ENCODE peak calls at places on chromosomes 4 and X, in nine cellular contexts. One of them, this sample, is unnamed.

GRCh38 chrX:12138366-12139313 is at the start of gene FRMPD4:
- DNase-seq in colonic mucosa: no peak
- DNase-seq in K562: no peak
- DNase-seq in AG04449: no peak
- DNase-seq in PC-3: peak
- DNase-seq in endothelial cell of umbilical vein: no peak
- DNase-seq in progenitor cell of endocrine pancreas: peak
- DNase-seq in fibroblast of lung: peak
- DNase-seq in cardiac muscle cell: peak
- DNase-seq in this sample: peak

GRCh38 chr4:121861427-121861826 is 8.8 kb downstream of the BBS7 start:
- DNase-seq in progenitor cell of endocrine pancreas: no peak
- DNase-seq in K562: no peak
- DNase-seq in cardiac muscle cell: no peak
- DNase-seq in AG04449: no peak
- DNase-seq in fibroblast of lung: no peak
- DNase-seq in colonic mucosa: no peak
- DNase-seq in PC-3: no peak
- DNase-seq in endothelial cell of umbilical vein: no peak
- DNase-seq in this sample: no peak

GRCh38 chr4:176156656-176157055 is 38.7 kb downstream of the SPATA4 start:
- DNase-seq in AG04449: peak
- DNase-seq in K562: no peak
- DNase-seq in PC-3: peak
- DNase-seq in endothelial cell of umbilical vein: no peak
- DNase-seq in fibroblast of lung: peak
- DNase-seq in cardiac muscle cell: peak
- DNase-seq in colonic mucosa: no peak
- DNase-seq in progenitor cell of endocrine pancreas: no peak
- DNase-seq in this sample: no peak

GRCh38 chr4:76011700-76012387 is 4.5 kb upstream of the CXCL9 start:
- DNase-seq in cardiac muscle cell: peak
- DNase-seq in K562: no peak
- DNase-seq in PC-3: peak
- DNase-seq in colonic mucosa: no peak
- DNase-seq in fibroblast of lung: peak
- DNase-seq in AG04449: peak
- DNase-seq in progenitor cell of endocrine pancreas: no peak
- DNase-seq in endothelial cell of umbilical vein: peak
- DNase-seq in this sample: no peak

GRCh38 chrX:150361777-150362351 is 1.3 kb upstream of the MAMLD1 start:
- DNase-seq in colonic mucosa: no peak
- DNase-seq in K562: no peak
- DNase-seq in endothelial cell of umbilical vein: no peak
- DNase-seq in cardiac muscle cell: peak
- DNase-seq in AG04449: no peak
- DNase-seq in PC-3: peak
- DNase-seq in fibroblast of lung: peak
- DNase-seq in progenitor cell of endocrine pancreas: no peak
- DNase-seq in this sample: peak

GRCh38 chr4:73770917-73771316 is 30.5 kb downstream of the CXCL8 start:
- DNase-seq in colonic mucosa: peak
- DNase-seq in endothelial cell of umbilical vein: no peak
- DNase-seq in PC-3: no peak
- DNase-seq in K562: no peak
- DNase-seq in fibroblast of lung: no peak
- DNase-seq in AG04449: no peak
- DNase-seq in progenitor cell of endocrine pancreas: no peak
- DNase-seq in cardiac muscle cell: peak
- DNase-seq in this sample: no peak

GRCh38 chr4:55407764-55408163 is 12.0 kb downstream of the TMEM165 start:
- DNase-seq in endothelial cell of umbilical vein: no peak
- DNase-seq in fibroblast of lung: no peak
- DNase-seq in K562: no peak
- DNase-seq in colonic mucosa: no peak
- DNase-seq in PC-3: no peak
- DNase-seq in cardiac muscle cell: no peak
- DNase-seq in progenitor cell of endocrine pancreas: no peak
- DNase-seq in AG04449: no peak
- DNase-seq in this sample: no peak

GRCh38 chr4:931194-931959 is 739 bp downstream of the GAK start:
- DNase-seq in progenitor cell of endocrine pancreas: no peak
- DNase-seq in K562: peak
- DNase-seq in AG04449: no peak
- DNase-seq in endothelial cell of umbilical vein: peak
- DNase-seq in PC-3: no peak
- DNase-seq in colonic mucosa: peak
- DNase-seq in cardiac muscle cell: peak
- DNase-seq in fibroblast of lung: peak
- DNase-seq in this sample: no peak

GRCh38 chr4:139902328-139903217 is 237.0 kb downstream of the MGST2 start:
- DNase-seq in endothelial cell of umbilical vein: no peak
- DNase-seq in cardiac muscle cell: no peak
- DNase-seq in colonic mucosa: no peak
- DNase-seq in fibroblast of lung: no peak
- DNase-seq in progenitor cell of endocrine pancreas: no peak
- DNase-seq in AG04449: no peak
- DNase-seq in PC-3: peak
- DNase-seq in K562: no peak
- DNase-seq in this sample: no peak

GRCh38 chr4:112648263-112649054 is 11.5 kb downstream of the LARP7 start:
- DNase-seq in cardiac muscle cell: no peak
- DNase-seq in fibroblast of lung: peak
- DNase-seq in colonic mucosa: no peak
- DNase-seq in progenitor cell of endocrine pancreas: no peak
- DNase-seq in PC-3: no peak
- DNase-seq in K562: no peak
- DNase-seq in AG04449: no peak
- DNase-seq in endothelial cell of umbilical vein: no peak
- DNase-seq in this sample: no peak

GRCh38 chrX:64152857-64153256 is 52.7 kb downstream of the AMER1 start:
- DNase-seq in PC-3: no peak
- DNase-seq in endothelial cell of umbilical vein: no peak
- DNase-seq in K562: no peak
- DNase-seq in AG04449: no peak
- DNase-seq in fibroblast of lung: no peak
- DNase-seq in progenitor cell of endocrine pancreas: no peak
- DNase-seq in cardiac muscle cell: no peak
- DNase-seq in colonic mucosa: no peak
- DNase-seq in this sample: peak

GRCh38 chr4:2934077-2934812 is 29.0 kb downstream of the NOP14 start:
- DNase-seq in PC-3: peak
- DNase-seq in AG04449: no peak
- DNase-seq in colonic mucosa: peak
- DNase-seq in K562: peak
- DNase-seq in cardiac muscle cell: peak
- DNase-seq in fibroblast of lung: peak
- DNase-seq in endothelial cell of umbilical vein: peak
- DNase-seq in progenitor cell of endocrine pancreas: no peak
- DNase-seq in this sample: peak

GRCh38 chr4:80255374-80256095 is 10.9 kb upstream of the FGF5 start:
- DNase-seq in PC-3: peak
- DNase-seq in colonic mucosa: no peak
- DNase-seq in K562: no peak
- DNase-seq in progenitor cell of endocrine pancreas: no peak
- DNase-seq in AG04449: no peak
- DNase-seq in endothelial cell of umbilical vein: no peak
- DNase-seq in fibroblast of lung: peak
- DNase-seq in cardiac muscle cell: no peak
- DNase-seq in this sample: no peak

GRCh38 chr4:71290074-71290473 is 48.7 kb upstream of the SLC4A4 start:
- DNase-seq in endothelial cell of umbilical vein: no peak
- DNase-seq in cardiac muscle cell: no peak
- DNase-seq in K562: no peak
- DNase-seq in AG04449: peak
- DNase-seq in colonic mucosa: no peak
- DNase-seq in fibroblast of lung: peak
- DNase-seq in progenitor cell of endocrine pancreas: no peak
- DNase-seq in PC-3: peak
- DNase-seq in this sample: no peak

GRCh38 chr4:6180841-6181631 is 19.3 kb downstream of the JAKMIP1 start:
- DNase-seq in PC-3: no peak
- DNase-seq in cardiac muscle cell: no peak
- DNase-seq in fibroblast of lung: no peak
- DNase-seq in K562: no peak
- DNase-seq in colonic mucosa: no peak
- DNase-seq in AG04449: no peak
- DNase-seq in progenitor cell of endocrine pancreas: no peak
- DNase-seq in endothelial cell of umbilical vein: no peak
- DNase-seq in this sample: no peak

GRCh38 chrX:30904632-30905031 is 15.6 kb upstream of the TAB3 start:
- DNase-seq in K562: no peak
- DNase-seq in fibroblast of lung: no peak
- DNase-seq in PC-3: no peak
- DNase-seq in colonic mucosa: no peak
- DNase-seq in AG04449: no peak
- DNase-seq in cardiac muscle cell: no peak
- DNase-seq in endothelial cell of umbilical vein: no peak
- DNase-seq in progenitor cell of endocrine pancreas: no peak
- DNase-seq in this sample: no peak

GRCh38 chrX:119417842-119418241 is 18.7 kb downstream of the SLC25A43 start:
- DNase-seq in colonic mucosa: no peak
- DNase-seq in progenitor cell of endocrine pancreas: no peak
- DNase-seq in PC-3: no peak
- DNase-seq in endothelial cell of umbilical vein: no peak
- DNase-seq in fibroblast of lung: no peak
- DNase-seq in cardiac muscle cell: peak
- DNase-seq in K562: peak
- DNase-seq in AG04449: no peak
- DNase-seq in this sample: no peak

GRCh38 chr4:93911671-93912070 is 83.1 kb downstream of the ATOH1 start:
- DNase-seq in K562: no peak
- DNase-seq in progenitor cell of endocrine pancreas: no peak
- DNase-seq in AG04449: no peak
- DNase-seq in colonic mucosa: no peak
- DNase-seq in fibroblast of lung: no peak
- DNase-seq in endothelial cell of umbilical vein: no peak
- DNase-seq in PC-3: no peak
- DNase-seq in cardiac muscle cell: no peak
- DNase-seq in this sample: no peak

GRCh38 chrX:125131146-125131545 is 188.5 kb upstream of the TEX13C start:
- DNase-seq in fibroblast of lung: no peak
- DNase-seq in progenitor cell of endocrine pancreas: no peak
- DNase-seq in AG04449: no peak
- DNase-seq in K562: no peak
- DNase-seq in endothelial cell of umbilical vein: no peak
- DNase-seq in colonic mucosa: no peak
- DNase-seq in PC-3: peak
- DNase-seq in cardiac muscle cell: no peak
- DNase-seq in this sample: no peak
- TF ChIP-seq CTCF in fibroblast of lung: no peak
- TF ChIP-seq CTCF in progenitor cell of endocrine pancreas: peak
- TF ChIP-seq CTCF in AG04449: no peak
- TF ChIP-seq CTCF in K562: peak
- TF ChIP-seq CTCF in endothelial cell of umbilical vein: no peak
- TF ChIP-seq CTCF in colonic mucosa: no peak
- TF ChIP-seq CTCF in PC-3: peak
- TF ChIP-seq CTCF in cardiac muscle cell: no peak
- TF ChIP-seq CTCF in this sample: peak

GRCh38 chrX:74230094-74230493 is 73.9 kb upstream of the ZCCHC13 start:
- DNase-seq in AG04449: no peak
- DNase-seq in colonic mucosa: no peak
- DNase-seq in fibroblast of lung: no peak
- DNase-seq in PC-3: peak
- DNase-seq in endothelial cell of umbilical vein: no peak
- DNase-seq in K562: no peak
- DNase-seq in progenitor cell of endocrine pancreas: no peak
- DNase-seq in cardiac muscle cell: peak
- DNase-seq in this sample: no peak
- TF ChIP-seq CTCF in AG04449: no peak
- TF ChIP-seq CTCF in colonic mucosa: no peak
- TF ChIP-seq CTCF in fibroblast of lung: no peak
- TF ChIP-seq CTCF in PC-3: peak
- TF ChIP-seq CTCF in endothelial cell of umbilical vein: no peak
- TF ChIP-seq CTCF in K562: no peak
- TF ChIP-seq CTCF in progenitor cell of endocrine pancreas: no peak
- TF ChIP-seq CTCF in cardiac muscle cell: peak
- TF ChIP-seq CTCF in this sample: no peak

DNA sequence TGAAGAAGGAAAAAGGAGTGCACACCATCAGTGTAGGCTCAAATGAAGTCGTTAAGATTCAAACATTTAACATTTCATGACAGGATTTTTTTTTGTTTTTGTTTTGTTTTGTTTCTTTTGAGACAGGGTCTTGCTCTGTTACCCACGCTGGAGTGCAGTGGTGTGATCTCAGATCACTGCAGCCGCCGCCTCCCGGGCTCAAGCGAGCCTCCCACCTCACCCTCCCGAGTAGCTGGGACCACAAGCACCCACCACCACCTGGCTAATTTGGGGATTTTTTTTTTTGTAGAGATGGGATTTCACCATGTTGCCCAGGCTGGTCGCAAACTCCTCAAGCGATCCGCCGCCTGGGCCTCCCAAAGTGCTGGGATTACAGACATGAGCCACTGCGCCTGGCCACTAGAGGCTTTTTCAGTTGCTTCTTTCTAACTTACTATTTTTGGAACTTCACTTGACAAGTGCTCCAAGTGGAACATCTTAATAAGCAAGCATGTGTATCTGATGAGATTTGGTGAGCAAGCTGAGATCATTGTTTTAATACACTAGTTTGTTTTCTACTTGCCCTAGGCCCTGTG is 78.9 kb upstream of the CNKSR2 start:
- DNase-seq in endothelial cell of umbilical vein: no peak
- DNase-seq in K562: no peak
- DNase-seq in fibroblast of lung: no peak
- DNase-seq in AG04449: no peak
- DNase-seq in PC-3: no peak
- DNase-seq in cardiac muscle cell: no peak
- DNase-seq in colonic mucosa: no peak
- DNase-seq in progenitor cell of endocrine pancreas: no peak
- DNase-seq in this sample: no peak
- TF ChIP-seq CTCF in endothelial cell of umbilical vein: no peak
- TF ChIP-seq CTCF in K562: no peak
- TF ChIP-seq CTCF in fibroblast of lung: no peak
- TF ChIP-seq CTCF in AG04449: no peak
- TF ChIP-seq CTCF in PC-3: no peak
- TF ChIP-seq CTCF in cardiac muscle cell: no peak
- TF ChIP-seq CTCF in colonic mucosa: no peak
- TF ChIP-seq CTCF in progenitor cell of endocrine pancreas: no peak
- TF ChIP-seq CTCF in this sample: no peak

DNA sequence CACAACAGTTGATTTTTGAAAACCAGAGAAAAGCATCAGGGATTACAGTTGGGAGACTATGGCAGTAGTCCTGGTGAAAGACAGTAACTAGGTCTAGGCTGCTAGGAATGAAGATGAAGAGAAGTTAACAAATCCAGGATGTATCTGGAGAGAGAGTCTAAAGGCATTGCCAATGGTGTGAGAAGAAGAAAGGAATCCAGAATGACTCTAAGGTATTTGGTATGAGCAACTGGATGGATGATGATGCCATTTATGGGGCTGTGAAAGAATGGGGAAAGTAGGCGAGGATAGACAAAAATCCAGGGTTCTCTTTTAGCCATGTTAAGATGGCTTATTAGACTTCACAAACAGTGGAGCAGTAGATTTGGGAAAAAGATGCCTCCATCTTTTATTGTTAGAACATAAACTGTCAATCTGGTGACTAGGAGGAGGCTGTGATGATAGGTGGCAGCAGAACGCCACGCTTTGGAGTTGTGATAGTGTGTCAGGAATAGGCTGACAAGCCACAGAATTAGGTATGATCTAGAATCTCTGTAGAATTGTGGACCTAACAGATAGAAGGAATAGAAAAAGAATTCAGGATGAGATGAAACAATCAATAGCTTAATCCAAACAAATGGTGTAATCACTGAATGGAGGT is 27.3 kb upstream of the JADE1 start:
- DNase-seq in progenitor cell of endocrine pancreas: no peak
- DNase-seq in endothelial cell of umbilical vein: no peak
- DNase-seq in cardiac muscle cell: no peak
- DNase-seq in fibroblast of lung: peak
- DNase-seq in AG04449: no peak
- DNase-seq in PC-3: peak
- DNase-seq in K562: no peak
- DNase-seq in colonic mucosa: peak
- DNase-seq in this sample: no peak
- TF ChIP-seq CTCF in progenitor cell of endocrine pancreas: no peak
- TF ChIP-seq CTCF in endothelial cell of umbilical vein: no peak
- TF ChIP-seq CTCF in cardiac muscle cell: no peak
- TF ChIP-seq CTCF in fibroblast of lung: no peak
- TF ChIP-seq CTCF in AG04449: no peak
- TF ChIP-seq CTCF in PC-3: peak
- TF ChIP-seq CTCF in K562: peak
- TF ChIP-seq CTCF in colonic mucosa: peak
- TF ChIP-seq CTCF in this sample: no peak